ENCODE peak calls at places on chromosomes 2 and 18, in seven cellular contexts. One of them, this sample, is unnamed.

GRCh38 chr2:212845941-212846340 is 305.5 kb downstream of the IKZF2 start:
- DNase-seq in ELR: peak; percentile 83
- DNase-seq in mammary epithelial cell: peak; percentile 81
- DNase-seq in heart right ventricle: no peak
- DNase-seq in GM12891: no peak
- DNase-seq in skeletal muscle cell: peak; percentile 65
- DNase-seq in Daoy: peak; percentile 52
- DNase-seq in this sample: peak; percentile 79

GRCh38 chr2:229268626-229269025 is 2.5 kb downstream of the PID1 start:
- DNase-seq in heart right ventricle: no peak
- DNase-seq in mammary epithelial cell: no peak
- DNase-seq in Daoy: peak; percentile 35
- DNase-seq in skeletal muscle cell: no peak
- DNase-seq in ELR: peak; percentile 83
- DNase-seq in GM12891: no peak
- DNase-seq in this sample: peak; percentile 36

GRCh38 chr18:75083761-75084160 is 125.2 kb downstream of the PTGR3 start:
- DNase-seq in heart right ventricle: no peak
- DNase-seq in ELR: no peak
- DNase-seq in skeletal muscle cell: no peak
- DNase-seq in Daoy: no peak
- DNase-seq in mammary epithelial cell: no peak
- DNase-seq in GM12891: no peak
- DNase-seq in this sample: no peak

GRCh38 chr18:57792741-57793629 is 10.1 kb downstream of the ATP8B1 start:
- DNase-seq in Daoy: no peak
- DNase-seq in mammary epithelial cell: no peak
- DNase-seq in heart right ventricle: no peak
- DNase-seq in skeletal muscle cell: no peak
- DNase-seq in ELR: no peak
- DNase-seq in GM12891: no peak
- DNase-seq in this sample: no peak

GRCh38 chr18:70415823-70416488 is 127.1 kb downstream of the SOCS6 start:
- DNase-seq in heart right ventricle: no peak
- DNase-seq in ELR: no peak
- DNase-seq in skeletal muscle cell: no peak
- DNase-seq in mammary epithelial cell: peak; percentile 67
- DNase-seq in GM12891: no peak
- DNase-seq in Daoy: no peak
- DNase-seq in this sample: no peak

GRCh38 chr2:166304656-166305055 is 71.1 kb downstream of the SCN9A start:
- DNase-seq in heart right ventricle: no peak
- DNase-seq in Daoy: no peak
- DNase-seq in mammary epithelial cell: no peak
- DNase-seq in GM12891: no peak
- DNase-seq in skeletal muscle cell: no peak
- DNase-seq in ELR: no peak
- DNase-seq in this sample: no peak

GRCh38 chr18:63409301-63409700 is 13.0 kb downstream of the VPS4B start:
- DNase-seq in GM12891: no peak
- DNase-seq in Daoy: no peak
- DNase-seq in skeletal muscle cell: peak; percentile 11
- DNase-seq in ELR: peak; percentile 43
- DNase-seq in mammary epithelial cell: peak; percentile 73
- DNase-seq in heart right ventricle: no peak
- DNase-seq in this sample: no peak

GRCh38 chr2:12771154-12771553 is 54.4 kb downstream of the TRIB2 start:
- DNase-seq in GM12891: no peak
- DNase-seq in Daoy: no peak
- DNase-seq in ELR: no peak
- DNase-seq in skeletal muscle cell: no peak
- DNase-seq in mammary epithelial cell: no peak
- DNase-seq in heart right ventricle: no peak
- DNase-seq in this sample: no peak

GRCh38 chr2:68190991-68191731 is 33.5 kb downstream of the PNO1 start:
- DNase-seq in heart right ventricle: no peak
- DNase-seq in GM12891: no peak
- DNase-seq in skeletal muscle cell: peak; percentile 65
- DNase-seq in Daoy: peak; percentile 51
- DNase-seq in mammary epithelial cell: peak; percentile 84
- DNase-seq in ELR: peak; percentile 91
- DNase-seq in this sample: peak; percentile 44

GRCh38 chr2:20433946-20434553 is 12.8 kb upstream of the RHOB start:
- DNase-seq in Daoy: no peak
- DNase-seq in mammary epithelial cell: no peak
- DNase-seq in ELR: no peak
- DNase-seq in GM12891: no peak
- DNase-seq in heart right ventricle: no peak
- DNase-seq in skeletal muscle cell: no peak
- DNase-seq in this sample: no peak

GRCh38 chr2:233416706-233417105 is 62.4 kb downstream of the DGKD start:
- DNase-seq in heart right ventricle: no peak
- DNase-seq in ELR: no peak
- DNase-seq in skeletal muscle cell: no peak
- DNase-seq in mammary epithelial cell: no peak
- DNase-seq in Daoy: no peak
- DNase-seq in GM12891: no peak
- DNase-seq in this sample: no peak

GRCh38 chr2:53880756-53881155 is 21.0 kb upstream of the GPR75 start:
- DNase-seq in ELR: peak; percentile 73
- DNase-seq in mammary epithelial cell: peak; percentile 52
- DNase-seq in GM12891: no peak
- DNase-seq in skeletal muscle cell: peak; percentile 29
- DNase-seq in Daoy: no peak
- DNase-seq in heart right ventricle: no peak
- DNase-seq in this sample: peak; percentile 20

GRCh38 chr2:205685314-205686230 is 3.3 kb downstream of the NRP2 start:
- DNase-seq in ELR: peak; percentile 79
- DNase-seq in GM12891: no peak
- DNase-seq in mammary epithelial cell: peak; percentile 83
- DNase-seq in skeletal muscle cell: no peak
- DNase-seq in Daoy: peak; percentile 91
- DNase-seq in heart right ventricle: no peak
- DNase-seq in this sample: peak; percentile 55

GRCh38 chr2:189350515-189351209 is 90.6 kb upstream of the WDR75 start:
- DNase-seq in ELR: peak; percentile 44
- DNase-seq in mammary epithelial cell: peak; percentile 70
- DNase-seq in heart right ventricle: no peak
- DNase-seq in Daoy: peak; percentile 82
- DNase-seq in skeletal muscle cell: peak; percentile 97
- DNase-seq in GM12891: no peak
- DNase-seq in this sample: peak; percentile 64

GRCh38 chr2:97950329-97951154 is 45.2 kb downstream of the TMEM131 start:
- DNase-seq in ELR: peak; percentile 90
- DNase-seq in GM12891: no peak
- DNase-seq in skeletal muscle cell: peak; percentile 41
- DNase-seq in mammary epithelial cell: peak; percentile 71
- DNase-seq in Daoy: peak; percentile 69
- DNase-seq in heart right ventricle: no peak
- DNase-seq in this sample: peak; percentile 81

GRCh38 chr18:39167990-39168389 is 1602.4 kb upstream of the CELF4 start:
- DNase-seq in ELR: no peak
- DNase-seq in Daoy: no peak
- DNase-seq in skeletal muscle cell: no peak
- DNase-seq in heart right ventricle: no peak
- DNase-seq in mammary epithelial cell: no peak
- DNase-seq in GM12891: no peak
- DNase-seq in this sample: no peak

GRCh38 chr2:236158969-236159777 is 9.0 kb downstream of the GBX2 start:
- DNase-seq in heart right ventricle: no peak
- DNase-seq in mammary epithelial cell: no peak
- DNase-seq in Daoy: no peak
- DNase-seq in ELR: no peak
- DNase-seq in skeletal muscle cell: no peak
- DNase-seq in GM12891: no peak
- DNase-seq in this sample: no peak

GRCh38 chr18:40957533-40958070 is 997.4 kb upstream of the PIK3C3 start:
- DNase-seq in ELR: no peak
- DNase-seq in Daoy: no peak
- DNase-seq in mammary epithelial cell: no peak
- DNase-seq in skeletal muscle cell: no peak
- DNase-seq in GM12891: no peak
- DNase-seq in heart right ventricle: no peak
- DNase-seq in this sample: no peak

GRCh38 chr18:27605107-27605834 is 420.2 kb upstream of the CHST9 start:
- DNase-seq in skeletal muscle cell: peak; percentile 36
- DNase-seq in GM12891: peak; percentile 2
- DNase-seq in heart right ventricle: no peak
- DNase-seq in ELR: peak; percentile 76
- DNase-seq in Daoy: peak; percentile 71
- DNase-seq in mammary epithelial cell: peak; percentile 54
- DNase-seq in this sample: peak; percentile 42

GRCh38 chr2:30711646-30712085 is 95.6 kb downstream of the CAPN13 start:
- DNase-seq in mammary epithelial cell: peak; percentile 72
- DNase-seq in Daoy: peak; percentile 86
- DNase-seq in GM12891: peak; percentile 51
- DNase-seq in heart right ventricle: peak; percentile 72
- DNase-seq in skeletal muscle cell: peak; percentile 49
- DNase-seq in ELR: peak; percentile 88
- DNase-seq in this sample: peak; percentile 81

GRCh38 chr2:234405472-234405871 is 91.4 kb downstream of the ARL4C start:
- DNase-seq in mammary epithelial cell: no peak
- DNase-seq in GM12891: no peak
- DNase-seq in skeletal muscle cell: no peak
- DNase-seq in Daoy: no peak
- DNase-seq in ELR: no peak
- DNase-seq in heart right ventricle: no peak
- DNase-seq in this sample: no peak

GRCh38 chr2:101710690-101711318 is 13.3 kb downstream of the MAP4K4 start:
- DNase-seq in ELR: peak; percentile 77
- DNase-seq in Daoy: no peak
- DNase-seq in GM12891: no peak
- DNase-seq in skeletal muscle cell: no peak
- DNase-seq in heart right ventricle: no peak
- DNase-seq in mammary epithelial cell: peak; percentile 46
- DNase-seq in this sample: no peak

GRCh38 chr2:208496129-208496528 is 89.5 kb downstream of the PTH2R start:
- DNase-seq in GM12891: no peak
- DNase-seq in heart right ventricle: no peak
- DNase-seq in skeletal muscle cell: no peak
- DNase-seq in mammary epithelial cell: no peak
- DNase-seq in ELR: no peak
- DNase-seq in Daoy: no peak
- DNase-seq in this sample: no peak

GRCh38 chr2:173400760-173401159 is 46.1 kb downstream of the CDCA7 start:
- DNase-seq in Daoy: peak; percentile 29
- DNase-seq in ELR: peak; percentile 45
- DNase-seq in GM12891: no peak
- DNase-seq in skeletal muscle cell: no peak
- DNase-seq in mammary epithelial cell: no peak
- DNase-seq in heart right ventricle: no peak
- DNase-seq in this sample: peak; percentile 46

GRCh38 chr2:173165443-173166234 is 90.0 kb downstream of the MAP3K20 start:
- DNase-seq in mammary epithelial cell: no peak
- DNase-seq in Daoy: no peak
- DNase-seq in GM12891: no peak
- DNase-seq in skeletal muscle cell: no peak
- DNase-seq in ELR: no peak
- DNase-seq in heart right ventricle: no peak
- DNase-seq in this sample: no peak

GRCh38 chr2:174086708-174087107 is 121.5 kb upstream of the SP3 start:
- DNase-seq in GM12891: no peak
- DNase-seq in ELR: no peak
- DNase-seq in Daoy: no peak
- DNase-seq in skeletal muscle cell: no peak
- DNase-seq in mammary epithelial cell: no peak
- DNase-seq in heart right ventricle: no peak
- DNase-seq in this sample: no peak

GRCh38 chr2:69184224-69184623 is 171.2 kb downstream of the ANTXR1 start:
- DNase-seq in Daoy: no peak
- DNase-seq in ELR: no peak
- DNase-seq in heart right ventricle: no peak
- DNase-seq in GM12891: no peak
- DNase-seq in mammary epithelial cell: peak; percentile 86
- DNase-seq in skeletal muscle cell: no peak
- DNase-seq in this sample: no peak

GRCh38 chr18:6521804-6522418 is 107.2 kb upstream of the L3MBTL4 start:
- DNase-seq in mammary epithelial cell: peak; percentile 56
- DNase-seq in skeletal muscle cell: no peak
- DNase-seq in heart right ventricle: no peak
- DNase-seq in GM12891: no peak
- DNase-seq in ELR: peak; percentile 21
- DNase-seq in Daoy: peak; percentile 24
- DNase-seq in this sample: peak; percentile 24

GRCh38 chr2:60555066-60555793 is 1.8 kb upstream of the BCL11A start:
- DNase-seq in mammary epithelial cell: peak; percentile 67
- DNase-seq in heart right ventricle: peak; percentile 48
- DNase-seq in GM12891: no peak
- DNase-seq in skeletal muscle cell: no peak
- DNase-seq in ELR: peak; percentile 78
- DNase-seq in Daoy: peak; percentile 82
- DNase-seq in this sample: peak; percentile 8

GRCh38 chr18:2932247-2933181 is 80.4 kb downstream of the LPIN2 start:
- DNase-seq in ELR: peak; percentile 80
- DNase-seq in Daoy: peak; percentile 10
- DNase-seq in mammary epithelial cell: peak; percentile 29
- DNase-seq in heart right ventricle: no peak
- DNase-seq in skeletal muscle cell: no peak
- DNase-seq in GM12891: no peak
- DNase-seq in this sample: peak; percentile 18

GRCh38 chr2:96093528-96093927 is 22.8 kb downstream of the ADRA2B start:
- DNase-seq in GM12891: no peak
- DNase-seq in mammary epithelial cell: no peak
- DNase-seq in ELR: no peak
- DNase-seq in Daoy: no peak
- DNase-seq in heart right ventricle: no peak
- DNase-seq in skeletal muscle cell: no peak
- DNase-seq in this sample: no peak

GRCh38 chr2:36361396-36361795 is 5.8 kb downstream of the CRIM1 start:
- DNase-seq in Daoy: no peak
- DNase-seq in skeletal muscle cell: no peak
- DNase-seq in heart right ventricle: no peak
- DNase-seq in mammary epithelial cell: no peak
- DNase-seq in ELR: no peak
- DNase-seq in GM12891: no peak
- DNase-seq in this sample: no peak

GRCh38 chr2:67613227-67613626 is 216.1 kb downstream of the ETAA1 start:
- DNase-seq in GM12891: no peak
- DNase-seq in mammary epithelial cell: no peak
- DNase-seq in Daoy: no peak
- DNase-seq in skeletal muscle cell: no peak
- DNase-seq in ELR: no peak
- DNase-seq in heart right ventricle: no peak
- DNase-seq in this sample: no peak

GRCh38 chr18:67514465-67514864 is 2.1 kb downstream of the DSEL start:
- DNase-seq in ELR: no peak
- DNase-seq in mammary epithelial cell: no peak
- DNase-seq in Daoy: no peak
- DNase-seq in skeletal muscle cell: no peak
- DNase-seq in GM12891: no peak
- DNase-seq in heart right ventricle: no peak
- DNase-seq in this sample: no peak

GRCh38 chr2:140586379-140586778 is 1544.4 kb downstream of the LRP1B start:
- DNase-seq in mammary epithelial cell: peak; percentile 27
- DNase-seq in heart right ventricle: no peak
- DNase-seq in GM12891: no peak
- DNase-seq in Daoy: no peak
- DNase-seq in ELR: peak; percentile 70
- DNase-seq in skeletal muscle cell: no peak
- DNase-seq in this sample: peak; percentile 31

GRCh38 chr2:197241590-197241989 is 69.0 kb downstream of the ANKRD44 start:
- DNase-seq in Daoy: no peak
- DNase-seq in skeletal muscle cell: no peak
- DNase-seq in heart right ventricle: no peak
- DNase-seq in ELR: no peak
- DNase-seq in GM12891: no peak
- DNase-seq in mammary epithelial cell: no peak
- DNase-seq in this sample: no peak

This sample was measured in RCC 7860.